ENCODE peak calls at places on chromosomes 13 and 19, in six cellular contexts. One of them, this sample, is unnamed.

GRCh38 chr13:53238241-53238640 is 209.6 kb downstream of the OLFM4 start:
- DNase-seq in HCT116: no peak
- DNase-seq in suprapubic skin: no peak
- DNase-seq in endothelial cell of umbilical vein: no peak
- DNase-seq in breast epithelium: no peak
- DNase-seq in GM12878: no peak
- DNase-seq in this sample: no peak

GRCh38 chr13:79591493-79591892 is 110.5 kb downstream of the NDFIP2 start:
- DNase-seq in suprapubic skin: no peak
- DNase-seq in HCT116: no peak
- DNase-seq in breast epithelium: no peak
- DNase-seq in GM12878: no peak
- DNase-seq in endothelial cell of umbilical vein: no peak
- DNase-seq in this sample: no peak

GRCh38 chr19:48926909-48927308 is 6.6 kb upstream of the DHDH start:
- DNase-seq in HCT116: peak
- DNase-seq in GM12878: no peak
- DNase-seq in suprapubic skin: no peak
- DNase-seq in endothelial cell of umbilical vein: peak
- DNase-seq in breast epithelium: peak
- DNase-seq in this sample: no peak

GRCh38 chr13:29946093-29946492 is 95.7 kb upstream of the UBL3 start:
- DNase-seq in breast epithelium: no peak
- DNase-seq in HCT116: no peak
- DNase-seq in GM12878: no peak
- DNase-seq in endothelial cell of umbilical vein: no peak
- DNase-seq in suprapubic skin: no peak
- DNase-seq in this sample: no peak

GRCh38 chr19:5254944-5255343 is 85.7 kb downstream of the PTPRS start:
- DNase-seq in GM12878: no peak
- DNase-seq in HCT116: no peak
- DNase-seq in endothelial cell of umbilical vein: no peak
- DNase-seq in breast epithelium: no peak
- DNase-seq in suprapubic skin: no peak
- DNase-seq in this sample: no peak

GRCh38 chr13:23788459-23788858 is 100.7 kb downstream of the MIPEP start:
- DNase-seq in breast epithelium: no peak
- DNase-seq in suprapubic skin: no peak
- DNase-seq in HCT116: no peak
- DNase-seq in endothelial cell of umbilical vein: no peak
- DNase-seq in GM12878: no peak
- DNase-seq in this sample: no peak

GRCh38 chr19:35518313-35518712 is 4.9 kb upstream of the DMKN start:
- DNase-seq in endothelial cell of umbilical vein: no peak
- DNase-seq in HCT116: peak
- DNase-seq in breast epithelium: no peak
- DNase-seq in GM12878: no peak
- DNase-seq in suprapubic skin: no peak
- DNase-seq in this sample: no peak

GRCh38 chr19:36054119-36054732 is at the start of gene THAP8:
- DNase-seq in breast epithelium: peak
- DNase-seq in suprapubic skin: peak
- DNase-seq in endothelial cell of umbilical vein: peak
- DNase-seq in GM12878: peak
- DNase-seq in HCT116: peak
- DNase-seq in this sample: peak

GRCh38 chr13:112908342-112908741 is 60.7 kb upstream of the MCF2L start:
- DNase-seq in endothelial cell of umbilical vein: no peak
- DNase-seq in breast epithelium: no peak
- DNase-seq in suprapubic skin: no peak
- DNase-seq in GM12878: no peak
- DNase-seq in HCT116: no peak
- DNase-seq in this sample: no peak

GRCh38 chr19:7494416-7495098 is 5.7 kb upstream of the PEX11G start:
- DNase-seq in GM12878: no peak
- DNase-seq in suprapubic skin: no peak
- DNase-seq in breast epithelium: peak
- DNase-seq in HCT116: no peak
- DNase-seq in endothelial cell of umbilical vein: no peak
- DNase-seq in this sample: peak

GRCh38 chr13:30307194-30307965 is at the start of gene KATNAL1:
- DNase-seq in breast epithelium: peak
- DNase-seq in endothelial cell of umbilical vein: peak
- DNase-seq in GM12878: no peak
- DNase-seq in suprapubic skin: peak
- DNase-seq in HCT116: no peak
- DNase-seq in this sample: peak

GRCh38 chr19:16917401-16917800 is 28.6 kb downstream of the F2RL3 start:
- DNase-seq in GM12878: no peak
- DNase-seq in suprapubic skin: no peak
- DNase-seq in endothelial cell of umbilical vein: no peak
- DNase-seq in breast epithelium: no peak
- DNase-seq in HCT116: no peak
- DNase-seq in this sample: no peak

GRCh38 chr19:37468961-37469777 is at the start of gene ZNF570:
- DNase-seq in suprapubic skin: peak
- DNase-seq in endothelial cell of umbilical vein: peak
- DNase-seq in breast epithelium: peak
- DNase-seq in GM12878: peak
- DNase-seq in HCT116: no peak
- DNase-seq in this sample: peak

GRCh38 chr19:31348416-31349159 is 648 bp downstream of the TSHZ3 start:
- DNase-seq in suprapubic skin: no peak
- DNase-seq in endothelial cell of umbilical vein: peak
- DNase-seq in breast epithelium: no peak
- DNase-seq in GM12878: no peak
- DNase-seq in HCT116: no peak
- DNase-seq in this sample: no peak

GRCh38 chr13:29702912-29703351 is 107.4 kb upstream of the SLC7A1 start:
- DNase-seq in HCT116: no peak
- DNase-seq in suprapubic skin: no peak
- DNase-seq in breast epithelium: no peak
- DNase-seq in GM12878: no peak
- DNase-seq in endothelial cell of umbilical vein: peak
- DNase-seq in this sample: no peak

GRCh38 chr13:80386001-80386400 is 45.1 kb upstream of the SPRY2 start:
- DNase-seq in HCT116: no peak
- DNase-seq in suprapubic skin: no peak
- DNase-seq in GM12878: no peak
- DNase-seq in breast epithelium: no peak
- DNase-seq in endothelial cell of umbilical vein: no peak
- DNase-seq in this sample: no peak

GRCh38 chr13:114261328-114261965 is 20.0 kb upstream of the UPF3A start:
- DNase-seq in breast epithelium: no peak
- DNase-seq in GM12878: no peak
- DNase-seq in HCT116: no peak
- DNase-seq in endothelial cell of umbilical vein: no peak
- DNase-seq in suprapubic skin: no peak
- DNase-seq in this sample: no peak

GRCh38 chr13:92537485-92537884 is 689.1 kb upstream of the GPC6 start:
- DNase-seq in suprapubic skin: no peak
- DNase-seq in endothelial cell of umbilical vein: no peak
- DNase-seq in breast epithelium: no peak
- DNase-seq in GM12878: no peak
- DNase-seq in HCT116: no peak
- DNase-seq in this sample: no peak

GRCh38 chr13:76663941-76664340 is 222.3 kb downstream of the KCTD12 start:
- DNase-seq in GM12878: no peak
- DNase-seq in breast epithelium: no peak
- DNase-seq in suprapubic skin: no peak
- DNase-seq in endothelial cell of umbilical vein: no peak
- DNase-seq in HCT116: no peak
- DNase-seq in this sample: no peak

GRCh38 chr13:68173111-68173510 is 943.0 kb upstream of the PCDH9 start:
- DNase-seq in breast epithelium: no peak
- DNase-seq in endothelial cell of umbilical vein: no peak
- DNase-seq in HCT116: no peak
- DNase-seq in suprapubic skin: no peak
- DNase-seq in GM12878: no peak
- DNase-seq in this sample: no peak

GRCh38 chr19:46818812-46819211 is 30.4 kb upstream of the SLC1A5 start:
- DNase-seq in endothelial cell of umbilical vein: no peak
- DNase-seq in breast epithelium: no peak
- DNase-seq in HCT116: no peak
- DNase-seq in GM12878: no peak
- DNase-seq in suprapubic skin: no peak
- DNase-seq in this sample: no peak

GRCh38 chr19:52277471-52277870 is 8.1 kb downstream of the ZNF766 start:
- DNase-seq in GM12878: no peak
- DNase-seq in HCT116: no peak
- DNase-seq in endothelial cell of umbilical vein: no peak
- DNase-seq in suprapubic skin: no peak
- DNase-seq in breast epithelium: no peak
- DNase-seq in this sample: no peak

GRCh38 chr19:49506575-49507105 is 5.8 kb upstream of the FCGRT start:
- DNase-seq in breast epithelium: no peak
- DNase-seq in HCT116: no peak
- DNase-seq in suprapubic skin: no peak
- DNase-seq in endothelial cell of umbilical vein: peak
- DNase-seq in GM12878: no peak
- DNase-seq in this sample: peak

GRCh38 chr19:32861596-32861995 is 8.0 kb downstream of the SLC7A9 start:
- DNase-seq in suprapubic skin: peak
- DNase-seq in endothelial cell of umbilical vein: no peak
- DNase-seq in breast epithelium: no peak
- DNase-seq in HCT116: no peak
- DNase-seq in GM12878: no peak
- DNase-seq in this sample: peak

GRCh38 chr13:71797487-71797886 is 69.5 kb downstream of the DACH1 start:
- DNase-seq in suprapubic skin: no peak
- DNase-seq in HCT116: no peak
- DNase-seq in GM12878: no peak
- DNase-seq in breast epithelium: no peak
- DNase-seq in endothelial cell of umbilical vein: no peak
- DNase-seq in this sample: no peak

GRCh38 chr13:29362849-29363604 is 232.5 kb downstream of the SLC7A1 start:
- DNase-seq in endothelial cell of umbilical vein: peak
- DNase-seq in HCT116: peak
- DNase-seq in breast epithelium: no peak
- DNase-seq in GM12878: peak
- DNase-seq in suprapubic skin: no peak
- DNase-seq in this sample: no peak

GRCh38 chr19:40927567-40927966 is 45.5 kb upstream of the CYP2A7 start:
- DNase-seq in breast epithelium: no peak
- DNase-seq in GM12878: no peak
- DNase-seq in endothelial cell of umbilical vein: no peak
- DNase-seq in HCT116: no peak
- DNase-seq in suprapubic skin: no peak
- DNase-seq in this sample: no peak
- H3K4me3 ChIP-seq in breast epithelium: no peak
- H3K4me3 ChIP-seq in GM12878: no peak
- H3K4me3 ChIP-seq in endothelial cell of umbilical vein: no peak
- H3K4me3 ChIP-seq in HCT116: no peak
- H3K4me3 ChIP-seq in suprapubic skin: no peak
- H3K4me3 ChIP-seq in this sample: no peak

GRCh38 chr19:29256516-29256915 is 43.6 kb upstream of the UQCRFS1 start:
- DNase-seq in HCT116: no peak
- DNase-seq in endothelial cell of umbilical vein: no peak
- DNase-seq in GM12878: no peak
- DNase-seq in breast epithelium: no peak
- DNase-seq in suprapubic skin: no peak
- DNase-seq in this sample: no peak

GRCh38 chr19:29255912-29256311 is 43.0 kb upstream of the UQCRFS1 start:
- DNase-seq in suprapubic skin: no peak
- DNase-seq in breast epithelium: no peak
- DNase-seq in GM12878: no peak
- DNase-seq in HCT116: no peak
- DNase-seq in endothelial cell of umbilical vein: no peak
- DNase-seq in this sample: no peak

GRCh38 chr19:29259867-29260281 is 46.9 kb upstream of the UQCRFS1 start:
- DNase-seq in suprapubic skin: no peak
- DNase-seq in endothelial cell of umbilical vein: no peak
- DNase-seq in GM12878: no peak
- DNase-seq in breast epithelium: no peak
- DNase-seq in HCT116: no peak
- DNase-seq in this sample: no peak

GRCh38 chr19:29259153-29259552 is 46.2 kb upstream of the UQCRFS1 start:
- DNase-seq in endothelial cell of umbilical vein: no peak
- DNase-seq in breast epithelium: no peak
- DNase-seq in HCT116: no peak
- DNase-seq in GM12878: no peak
- DNase-seq in suprapubic skin: no peak
- DNase-seq in this sample: no peak

GRCh38 chr19:29255006-29255405 is 42.1 kb upstream of the UQCRFS1 start:
- DNase-seq in HCT116: no peak
- DNase-seq in GM12878: no peak
- DNase-seq in endothelial cell of umbilical vein: no peak
- DNase-seq in breast epithelium: no peak
- DNase-seq in suprapubic skin: no peak
- DNase-seq in this sample: no peak
- TF ChIP-seq POLR2A in HCT116: no peak
- TF ChIP-seq POLR2A in GM12878: no peak
- TF ChIP-seq POLR2A in endothelial cell of umbilical vein: no peak
- TF ChIP-seq POLR2A in breast epithelium: no peak
- TF ChIP-seq POLR2A in suprapubic skin: no peak
- TF ChIP-seq POLR2A in this sample: no peak

GRCh38 chr13:51181752-51182383 is 40.3 kb upstream of the FAM124A start:
- DNase-seq in suprapubic skin: no peak
- DNase-seq in endothelial cell of umbilical vein: no peak
- DNase-seq in HCT116: no peak
- DNase-seq in GM12878: no peak
- DNase-seq in breast epithelium: no peak
- DNase-seq in this sample: no peak
- TF ChIP-seq POLR2AphosphoS5 in suprapubic skin: no peak
- TF ChIP-seq POLR2AphosphoS5 in endothelial cell of umbilical vein: no peak
- TF ChIP-seq POLR2AphosphoS5 in HCT116: no peak
- TF ChIP-seq POLR2AphosphoS5 in GM12878: no peak
- TF ChIP-seq POLR2AphosphoS5 in breast epithelium: no peak
- TF ChIP-seq POLR2AphosphoS5 in this sample: no peak

GRCh38 chr19:45763691-45764294 is 5.3 kb downstream of the SIX5 start:
- DNase-seq in endothelial cell of umbilical vein: no peak
- DNase-seq in HCT116: no peak
- DNase-seq in GM12878: no peak
- DNase-seq in suprapubic skin: no peak
- DNase-seq in breast epithelium: no peak
- DNase-seq in this sample: no peak
- H3K4me3 ChIP-seq in endothelial cell of umbilical vein: no peak
- H3K4me3 ChIP-seq in HCT116: no peak
- H3K4me3 ChIP-seq in GM12878: no peak
- H3K4me3 ChIP-seq in suprapubic skin: no peak
- H3K4me3 ChIP-seq in breast epithelium: no peak
- H3K4me3 ChIP-seq in this sample: no peak

GRCh38 chr13:98576215-98576945 is 527 bp downstream of the STK24 start:
- DNase-seq in breast epithelium: peak
- DNase-seq in GM12878: no peak
- DNase-seq in HCT116: no peak
- DNase-seq in suprapubic skin: peak
- DNase-seq in endothelial cell of umbilical vein: peak
- DNase-seq in this sample: peak
- TF ChIP-seq POLR2A in breast epithelium: no peak
- TF ChIP-seq POLR2A in GM12878: peak
- TF ChIP-seq POLR2A in HCT116: no peak
- TF ChIP-seq POLR2A in suprapubic skin: no peak
- TF ChIP-seq POLR2A in endothelial cell of umbilical vein: no peak
- TF ChIP-seq POLR2A in this sample: no peak

This sample was measured in spleen.